ENCODE peak calls at places on chromosomes 16 and 17, in eight cellular contexts. U, X, I, L, Y, H, N and M are unnamed samples. For H3K27me3, the result is how much of the 10 kb centered on the place peaks cover.

GRCh38 chr17:68863091-68863652 is 92.0 kb downstream of the ABCA8 start:
- DNase-seq in U (no peak), X (no peak), I (no peak), L (no peak), Y (no peak), H (no peak), N (no peak), M (no peak)

GRCh38 chr16:50121721-50122445 is 31.2 kb upstream of the TENT4B start:
- DNase-seq in U (no peak), X (no peak), I (no peak), L (no peak), Y (peak), H (no peak), N (no peak), M (no peak)

GRCh38 chr17:72691017-72691416 is 401.5 kb downstream of the SLC39A11 start:
- DNase-seq in U (no peak), X (no peak), I (no peak), L (no peak), Y (no peak), H (peak), N (no peak), M (no peak)

GRCh38 chr17:64002658-64003525 is 4.7 kb downstream of the PRR29 start:
- DNase-seq in U (no peak), X (no peak), I (no peak), L (no peak), Y (no peak), H (no peak), N (no peak), M (no peak)

GRCh38 chr16:49756971-49757743 is 98.8 kb downstream of the ZNF423 start:
- DNase-seq in U (no peak), X (no peak), I (no peak), L (no peak), Y (no peak), H (no peak), N (no peak), M (no peak)

GRCh38 chr17:40516581-40517285 is 15.3 kb upstream of the TNS4 start:
- DNase-seq in U (no peak), X (no peak), I (no peak), L (peak), Y (peak), H (no peak), N (peak), M (no peak)

GRCh38 chr16:55207679-55208294 is 116.2 kb upstream of the IRX6 start:
- DNase-seq in U (no peak), X (no peak), I (no peak), L (no peak), Y (no peak), H (no peak), N (no peak), M (no peak)

GRCh38 chr17:72349011-72349410 is 228.2 kb downstream of the SOX9 start:
- DNase-seq in U (no peak), X (no peak), I (no peak), L (no peak), Y (no peak), H (no peak), N (no peak), M (no peak)

GRCh38 chr17:51097708-51098446 is 22.8 kb downstream of the SPAG9 start:
- DNase-seq in U (no peak), X (no peak), I (no peak), L (no peak), Y (no peak), H (no peak), N (no peak), M (no peak)

GRCh38 chr17:67546578-67547527 is 169.8 kb downstream of the PITPNC1 start:
- DNase-seq in U (no peak), X (peak), I (peak), L (no peak), Y (no peak), H (peak), N (peak), M (peak)

GRCh38 chr17:17993852-17994251 is 21.2 kb downstream of the DRC3 start:
- DNase-seq in U (no peak), X (no peak), I (no peak), L (no peak), Y (no peak), H (no peak), N (no peak), M (no peak)

GRCh38 chr17:28579526-28579925 is 2.8 kb upstream of the ALDOC start:
- DNase-seq in U (no peak), X (no peak), I (no peak), L (no peak), Y (no peak), H (no peak), N (no peak), M (no peak)

GRCh38 chr16:60491258-60491657 is 1545.0 kb downstream of the CDH8 start:
- DNase-seq in U (no peak), X (no peak), I (no peak), L (no peak), Y (no peak), H (no peak), N (no peak), M (no peak)

DNA sequence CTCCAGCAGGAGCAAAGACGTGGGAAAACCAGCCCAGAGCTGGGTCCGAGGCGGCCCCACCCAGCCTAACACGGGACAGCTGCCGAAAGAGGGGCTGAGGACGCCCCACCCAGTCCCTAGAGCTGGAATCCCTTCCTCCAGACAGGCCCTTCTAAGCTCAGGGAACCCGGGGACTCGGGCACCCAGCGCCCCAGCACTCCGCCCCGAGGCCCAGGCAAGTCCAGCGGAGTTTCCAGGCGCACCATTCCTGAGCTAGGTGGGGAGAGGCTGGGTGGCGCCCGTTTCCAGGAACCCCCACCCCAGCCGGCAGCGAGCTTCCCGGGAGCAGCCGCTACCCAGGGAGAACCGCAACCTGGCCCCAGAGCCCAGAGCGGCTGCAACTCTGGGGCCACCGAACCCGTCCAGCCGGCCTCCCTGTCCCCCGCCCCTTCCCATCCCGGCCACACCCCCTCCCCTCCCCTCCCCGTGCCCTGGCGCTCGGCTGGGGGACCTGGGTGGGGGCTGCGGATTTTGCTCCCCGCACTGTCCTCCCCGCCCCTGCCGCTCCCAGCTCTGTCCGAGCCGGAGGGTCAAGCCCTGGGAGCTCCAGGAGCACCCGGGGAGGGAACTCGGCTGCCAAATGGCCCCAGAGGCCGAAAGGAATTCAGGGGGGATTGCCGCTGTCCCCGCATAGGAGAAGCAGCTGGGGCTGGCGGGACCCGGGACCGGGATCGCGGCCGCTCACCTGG is 503 bp downstream of the TMC6 start:
- DNase-seq in U (peak), X (peak), I (peak), L (no peak), Y (no peak), H (no peak), N (peak), M (no peak)
- TF ChIP-seq POLR2A in U (peak), X (no peak), I (peak), L (no peak), Y (peak), H (no peak), N (peak), M (no peak)

GRCh38 chr17:9021158-9021984 is at the start of gene NTN1:
- DNase-seq in U (peak), X (peak), I (peak), L (no peak), Y (no peak), H (peak), N (no peak), M (peak)
- H3K27me3 ChIP-seq in U (under half), X (half or more), I (under half), L (under half), Y (under half), H (under half), N (under half), M (under half)

GRCh38 chr17:13017623-13018462 is at the start of gene ELAC2:
- DNase-seq in U (peak), X (peak), I (peak), L (peak), Y (peak), H (peak), N (peak), M (peak)
- TF ChIP-seq POLR2A in U (peak), X (no peak), I (peak), L (peak), Y (peak), H (peak), N (peak), M (no peak)

DNA sequence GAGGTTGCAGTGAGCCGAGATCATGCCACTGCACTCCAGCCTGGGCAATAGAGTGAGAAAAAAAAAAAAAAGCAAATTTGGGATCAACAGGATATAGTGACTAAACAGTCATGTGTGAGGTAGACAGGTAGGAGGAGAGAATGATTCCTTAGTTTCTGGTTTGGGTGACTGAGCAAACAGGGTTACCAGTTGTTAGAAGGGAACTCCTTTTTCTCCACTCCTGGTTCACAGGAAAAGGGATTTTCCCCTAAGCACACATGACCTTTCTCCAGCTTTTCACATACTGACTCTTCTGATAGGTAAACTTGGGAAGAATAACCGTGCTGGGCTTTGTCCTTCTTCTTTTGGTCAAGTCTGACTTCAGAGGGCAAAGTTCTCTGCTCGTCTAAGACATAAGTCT is 17.3 kb upstream of the WSCD1 start:
- DNase-seq in U (no peak), X (no peak), I (no peak), L (no peak), Y (no peak), H (no peak), N (no peak), M (no peak)
- H3K27me3 ChIP-seq in U (under half), X (under half), I (under half), L (under half), Y (under half), H (under half), N (under half), M (under half)

GRCh38 chr17:59155439-59156177 is at the start of gene PRR11:
- DNase-seq in U (peak), X (peak), I (peak), L (peak), Y (no peak), H (peak), N (peak), M (peak)
- TF ChIP-seq POLR2A in U (no peak), X (no peak), I (no peak), L (no peak), Y (no peak), H (no peak), N (peak), M (no peak)

GRCh38 chr16:78480588-78480987 is 381.1 kb downstream of the WWOX start:
- DNase-seq in U (no peak), X (no peak), I (no peak), L (no peak), Y (no peak), H (no peak), N (no peak), M (no peak)
- H3K27me3 ChIP-seq in U (under half), X (under half), I (under half), L (under half), Y (under half), H (under half), N (under half), M (under half)

GRCh38 chr16:66751135-66751991 is at the start of gene DYNC1LI2:
- DNase-seq in U (peak), X (peak), I (peak), L (peak), Y (no peak), H (peak), N (peak), M (peak)
- TF ChIP-seq POLR2A in U (peak), X (no peak), I (peak), L (peak), Y (peak), H (no peak), N (peak), M (no peak)